ENCODE peak calls at places on chromosome 3, in eight cellular contexts. Y, K, Z, U, M, V, P and C are unnamed samples.

GRCh38 chr3:100702082-100703014 is 6.9 kb upstream of the TFG start:
- DNase-seq in P (no peak), Z (no peak), V (no peak), U (no peak), Y (no peak), K (no peak), M (no peak), C (no peak)

GRCh38 chr3:110526732-110527727 is 544.6 kb upstream of the NECTIN3 start:
- DNase-seq in V (peak; percentile 40), Z (no peak), Y (peak; percentile 61), M (no peak), K (peak; percentile 84), P (peak; percentile 80), U (peak; percentile 81), C (peak; percentile 93)

GRCh38 chr3:197599089-197599765 is 43.5 kb upstream of the BDH1 start:
- DNase-seq in Y (peak; percentile 86), V (peak; percentile 68), Z (peak; percentile 58), M (peak; percentile 66), U (peak; percentile 44), P (peak; percentile 31), K (peak; percentile 65), C (peak; percentile 82)

GRCh38 chr3:142394921-142395622 is 52.8 kb downstream of the XRN1 start:
- DNase-seq in Z (no peak), U (no peak), P (no peak), Y (no peak), M (no peak), K (no peak), V (no peak), C (peak; percentile 30)

GRCh38 chr3:72299321-72299802 is 514.4 kb upstream of the PROK2 start:
- DNase-seq in U (no peak), Z (no peak), V (no peak), K (no peak), M (no peak), Y (no peak), P (no peak), C (peak; percentile 86)

GRCh38 chr3:86986666-86987420 is 4.1 kb downstream of the VGLL3 start:
- DNase-seq in K (no peak), P (no peak), M (no peak), U (no peak), Y (no peak), V (no peak), Z (no peak), C (peak; percentile 76)

GRCh38 chr3:15512173-15512572 is 9.3 kb downstream of the COLQ start:
- DNase-seq in P (no peak), Z (no peak), M (peak; percentile 88), Y (no peak), K (no peak), V (no peak), U (peak; percentile 7), C (peak; percentile 53)

GRCh38 chr3:50242778-50243551 is 7.0 kb downstream of the GNAI2 start:
- DNase-seq in Z (peak; percentile 49), V (no peak), U (no peak), Y (peak; percentile 60), K (no peak), P (no peak), M (peak; percentile 86), C (peak; percentile 59)

GRCh38 chr3:160781429-160781828 is 25.4 kb downstream of the PPM1L start:
- DNase-seq in U (no peak), Y (no peak), V (no peak), P (no peak), K (no peak), Z (no peak), M (no peak), C (no peak)

GRCh38 chr3:62332771-62333381 is 40.5 kb downstream of the FEZF2 start:
- DNase-seq in Z (no peak), M (no peak), K (peak; percentile 3), U (no peak), V (peak; percentile 15), Y (peak; percentile 57), P (no peak), C (peak; percentile 58)

GRCh38 chr3:930866-931265 is 162.0 kb upstream of the CNTN6 start:
- DNase-seq in V (no peak), P (no peak), Y (no peak), K (no peak), U (no peak), Z (no peak), M (no peak), C (no peak)
- H3K4me3 ChIP-seq in V (no peak overlapping the region), P (no peak overlapping the region), Y (no peak overlapping the region), K (no peak overlapping the region), U (no peak overlapping the region), Z (no peak overlapping the region), M (no peak overlapping the region), C (no peak overlapping the region)

GRCh38 chr3:48899298-48899697 is 616 bp upstream of the SLC25A20 start:
- DNase-seq in K (no peak), P (no peak), U (no peak), Y (no peak), Z (peak; percentile 7), V (no peak), M (no peak), C (no peak)
- H3K4me3 ChIP-seq in K (no peak overlapping the region), P (no peak overlapping the region), U (peak overlapping the region; percentile 83), Y (peak overlapping the region; percentile 86), Z (peak overlapping the region; percentile 74), V (no peak overlapping the region), M (peak overlapping the region; percentile 75), C (no peak overlapping the region)

DNA sequence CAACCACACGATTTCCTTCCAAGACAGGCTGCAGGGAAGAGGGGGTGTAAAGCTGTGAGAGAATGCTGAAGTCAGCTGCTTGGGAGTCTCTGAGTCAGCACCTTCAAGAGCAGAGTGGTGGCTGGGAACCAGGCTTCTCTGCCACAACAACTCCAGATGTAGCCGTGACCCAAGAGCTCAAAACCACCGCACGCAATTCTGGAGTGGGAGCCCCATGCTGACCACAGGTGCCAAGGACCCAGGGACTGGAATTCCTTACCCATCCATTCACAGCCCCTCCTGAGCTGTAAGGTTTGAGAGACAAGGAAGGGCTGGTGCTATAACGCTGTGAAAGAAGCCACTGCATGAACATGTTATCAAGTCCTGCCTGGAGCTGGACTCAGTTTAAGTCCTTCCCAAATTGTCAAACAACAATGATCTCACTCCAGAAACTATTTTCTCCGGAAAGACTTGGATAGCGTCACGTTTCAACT is 61.4 kb downstream of the UMPS start:
- DNase-seq in K (no peak), P (peak; percentile 91), Y (no peak), M (peak; percentile 66), U (peak; percentile 91), V (no peak), Z (no peak), C (peak; percentile 97)
- H3K4me3 ChIP-seq in K (no peak overlapping the region), P (no peak overlapping the region), Y (no peak overlapping the region), M (no peak overlapping the region), U (no peak overlapping the region), V (no peak overlapping the region), Z (no peak overlapping the region), C (peak overlapping the region; percentile 29)

DNA sequence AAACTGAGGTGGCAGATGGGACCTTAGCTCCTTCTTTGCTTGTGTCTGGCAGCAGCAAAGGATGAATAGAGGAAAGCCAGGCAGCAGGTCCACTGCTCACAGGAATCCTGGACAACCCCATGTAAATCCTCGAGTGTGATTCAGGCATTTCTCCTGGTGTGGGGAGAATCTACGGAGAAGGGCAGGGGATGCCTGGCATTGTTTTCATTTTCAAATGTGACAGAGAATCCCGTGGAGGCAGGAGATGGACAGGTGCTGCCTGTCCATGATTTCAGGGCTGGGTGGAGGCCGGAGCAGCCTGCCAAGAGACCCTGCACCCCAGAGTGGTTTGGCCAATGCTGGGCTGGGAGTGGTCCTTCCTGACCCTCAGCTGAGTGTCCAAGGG is 1.7 kb downstream of the HRH1 start:
- DNase-seq in V (no peak), Y (no peak), M (no peak), U (no peak), Z (no peak), K (no peak), P (no peak), C (no peak)
- H3K4me3 ChIP-seq in V (no peak overlapping the region), Y (no peak overlapping the region), M (no peak overlapping the region), U (peak overlapping the region; percentile 85), Z (no peak overlapping the region), K (no peak overlapping the region), P (peak overlapping the region; percentile 28), C (peak overlapping the region; percentile 89)

GRCh38 chr3:179453967-179454366 is 2.7 kb upstream of the GNB4 start:
- DNase-seq in V (no peak), M (no peak), Z (no peak), Y (no peak), U (no peak), K (no peak), P (no peak), C (no peak)

GRCh38 chr3:179451335-179452165 is at the start of gene GNB4:
- DNase-seq in U (peak; percentile 43), V (peak; percentile 75), K (peak; percentile 39), P (peak; percentile 40), Z (no peak), Y (peak; percentile 84), M (peak; percentile 91), C (peak; percentile 78)

GRCh38 chr3:179450901-179451334 is 352 bp downstream of the GNB4 start:
- DNase-seq in P (no peak), V (no peak), Y (peak; percentile 33), K (no peak), Z (no peak), U (no peak), M (no peak), C (no peak)

GRCh38 chr3:179452872-179453271 is 1.6 kb upstream of the GNB4 start:
- DNase-seq in Z (no peak), V (no peak), K (no peak), Y (no peak), M (no peak), P (no peak), U (no peak), C (no peak)

GRCh38 chr3:179452166-179452544 is 885 bp upstream of the GNB4 start:
- DNase-seq in P (no peak), M (no peak), Y (peak; percentile 38), Z (no peak), K (no peak), U (peak; percentile 55), V (no peak), C (peak; percentile 76)
- H3K4me3 ChIP-seq in P (peak overlapping the region; percentile 94), M (peak overlapping the region; percentile 83), Y (peak overlapping the region; percentile 84), Z (no peak overlapping the region), K (peak overlapping the region; percentile 72), U (peak overlapping the region; percentile 81), V (no peak overlapping the region), C (peak overlapping the region; percentile 80)

GRCh38 chr3:188974856-188975611 is 196.7 kb upstream of the TPRG1 start:
- DNase-seq in Z (no peak), U (no peak), K (no peak), M (no peak), V (no peak), Y (no peak), P (peak; percentile 23), C (no peak)
- H3K4me3 ChIP-seq in Z (no peak overlapping the region), U (peak overlapping the region; percentile 11), K (no peak overlapping the region), M (no peak overlapping the region), V (no peak overlapping the region), Y (no peak overlapping the region), P (no peak overlapping the region), C (no peak overlapping the region)